ENCODE peak calls at places on chromosomes 5 and 9, in eight cellular contexts. One of them, this sample, is unnamed.

GRCh38 chr5:97563258-97563657 is 380.2 kb upstream of the RIOK2 start:
- DNase-seq in glutamatergic neuron: no peak
- DNase-seq in activated effector memory CD4-positive, alpha-beta T cell treated with anti-CD3 and anti-CD28 coated beads, Interleukin-2, amount 50 U/mL, for 16 hours: no peak
- DNase-seq in GM12891: no peak
- DNase-seq in stimulated activated CD4-positive, alpha-beta T cell treated with anti-CD3 and anti-CD28 coated beads, Interleukin-2, amount 100 ng/mL, for 48 hours: no peak
- DNase-seq in right cardiac atrium: no peak
- DNase-seq in frontal cortex: no peak
- DNase-seq in SK-N-SH: no peak
- DNase-seq in this sample: no peak

GRCh38 chr9:73131376-73131775 is 20.3 kb upstream of the ANXA1 start:
- DNase-seq in glutamatergic neuron: no peak
- DNase-seq in activated effector memory CD4-positive, alpha-beta T cell treated with anti-CD3 and anti-CD28 coated beads, Interleukin-2, amount 50 U/mL, for 16 hours: no peak
- DNase-seq in GM12891: no peak
- DNase-seq in stimulated activated CD4-positive, alpha-beta T cell treated with anti-CD3 and anti-CD28 coated beads, Interleukin-2, amount 100 ng/mL, for 48 hours: no peak
- DNase-seq in right cardiac atrium: no peak
- DNase-seq in frontal cortex: no peak
- DNase-seq in SK-N-SH: no peak
- DNase-seq in this sample: no peak

GRCh38 chr5:94402096-94402495 is 216.3 kb downstream of the KIAA0825 start:
- DNase-seq in glutamatergic neuron: no peak
- DNase-seq in activated effector memory CD4-positive, alpha-beta T cell treated with anti-CD3 and anti-CD28 coated beads, Interleukin-2, amount 50 U/mL, for 16 hours: no peak
- DNase-seq in GM12891: no peak
- DNase-seq in stimulated activated CD4-positive, alpha-beta T cell treated with anti-CD3 and anti-CD28 coated beads, Interleukin-2, amount 100 ng/mL, for 48 hours: no peak
- DNase-seq in right cardiac atrium: no peak
- DNase-seq in frontal cortex: no peak
- DNase-seq in SK-N-SH: no peak
- DNase-seq in this sample: no peak

GRCh38 chr5:132272341-132273210 is 15.1 kb downstream of the PDLIM4 start:
- DNase-seq in glutamatergic neuron: peak
- DNase-seq in activated effector memory CD4-positive, alpha-beta T cell treated with anti-CD3 and anti-CD28 coated beads, Interleukin-2, amount 50 U/mL, for 16 hours: peak
- DNase-seq in GM12891: peak
- DNase-seq in stimulated activated CD4-positive, alpha-beta T cell treated with anti-CD3 and anti-CD28 coated beads, Interleukin-2, amount 100 ng/mL, for 48 hours: peak
- DNase-seq in right cardiac atrium: peak
- DNase-seq in frontal cortex: peak
- DNase-seq in SK-N-SH: peak
- DNase-seq in this sample: peak

GRCh38 chr9:35598863-35599590 is 6.0 kb upstream of the TESK1 start:
- DNase-seq in glutamatergic neuron: no peak
- DNase-seq in activated effector memory CD4-positive, alpha-beta T cell treated with anti-CD3 and anti-CD28 coated beads, Interleukin-2, amount 50 U/mL, for 16 hours: no peak
- DNase-seq in GM12891: no peak
- DNase-seq in stimulated activated CD4-positive, alpha-beta T cell treated with anti-CD3 and anti-CD28 coated beads, Interleukin-2, amount 100 ng/mL, for 48 hours: no peak
- DNase-seq in right cardiac atrium: no peak
- DNase-seq in frontal cortex: no peak
- DNase-seq in SK-N-SH: no peak
- DNase-seq in this sample: no peak

GRCh38 chr5:12615141-12615820 is 711.0 kb upstream of the CTNND2 start:
- DNase-seq in glutamatergic neuron: no peak
- DNase-seq in activated effector memory CD4-positive, alpha-beta T cell treated with anti-CD3 and anti-CD28 coated beads, Interleukin-2, amount 50 U/mL, for 16 hours: no peak
- DNase-seq in GM12891: no peak
- DNase-seq in stimulated activated CD4-positive, alpha-beta T cell treated with anti-CD3 and anti-CD28 coated beads, Interleukin-2, amount 100 ng/mL, for 48 hours: no peak
- DNase-seq in right cardiac atrium: no peak
- DNase-seq in frontal cortex: no peak
- DNase-seq in SK-N-SH: no peak
- DNase-seq in this sample: no peak

GRCh38 chr5:95617057-95617456 is 2.8 kb upstream of the GPR150 start:
- DNase-seq in glutamatergic neuron: no peak
- DNase-seq in activated effector memory CD4-positive, alpha-beta T cell treated with anti-CD3 and anti-CD28 coated beads, Interleukin-2, amount 50 U/mL, for 16 hours: no peak
- DNase-seq in GM12891: no peak
- DNase-seq in stimulated activated CD4-positive, alpha-beta T cell treated with anti-CD3 and anti-CD28 coated beads, Interleukin-2, amount 100 ng/mL, for 48 hours: no peak
- DNase-seq in right cardiac atrium: no peak
- DNase-seq in frontal cortex: no peak
- DNase-seq in SK-N-SH: no peak
- DNase-seq in this sample: no peak

GRCh38 chr5:109689740-109690455 is at the start of gene MAN2A1:
- DNase-seq in glutamatergic neuron: peak
- DNase-seq in activated effector memory CD4-positive, alpha-beta T cell treated with anti-CD3 and anti-CD28 coated beads, Interleukin-2, amount 50 U/mL, for 16 hours: peak
- DNase-seq in GM12891: peak
- DNase-seq in stimulated activated CD4-positive, alpha-beta T cell treated with anti-CD3 and anti-CD28 coated beads, Interleukin-2, amount 100 ng/mL, for 48 hours: peak
- DNase-seq in right cardiac atrium: peak
- DNase-seq in frontal cortex: peak
- DNase-seq in SK-N-SH: peak
- DNase-seq in this sample: peak

GRCh38 chr5:139638090-139638735 is 9.9 kb upstream of the CXXC5 start:
- DNase-seq in glutamatergic neuron: peak
- DNase-seq in activated effector memory CD4-positive, alpha-beta T cell treated with anti-CD3 and anti-CD28 coated beads, Interleukin-2, amount 50 U/mL, for 16 hours: peak
- DNase-seq in GM12891: no peak
- DNase-seq in stimulated activated CD4-positive, alpha-beta T cell treated with anti-CD3 and anti-CD28 coated beads, Interleukin-2, amount 100 ng/mL, for 48 hours: no peak
- DNase-seq in right cardiac atrium: peak
- DNase-seq in frontal cortex: peak
- DNase-seq in SK-N-SH: peak
- DNase-seq in this sample: peak

GRCh38 chr5:168176251-168176650 is 115.2 kb upstream of the WWC1 start:
- DNase-seq in glutamatergic neuron: no peak
- DNase-seq in activated effector memory CD4-positive, alpha-beta T cell treated with anti-CD3 and anti-CD28 coated beads, Interleukin-2, amount 50 U/mL, for 16 hours: no peak
- DNase-seq in GM12891: no peak
- DNase-seq in stimulated activated CD4-positive, alpha-beta T cell treated with anti-CD3 and anti-CD28 coated beads, Interleukin-2, amount 100 ng/mL, for 48 hours: no peak
- DNase-seq in right cardiac atrium: no peak
- DNase-seq in frontal cortex: no peak
- DNase-seq in SK-N-SH: no peak
- DNase-seq in this sample: no peak

GRCh38 chr5:169450464-169450863 is 133.1 kb upstream of the SPDL1 start:
- DNase-seq in glutamatergic neuron: no peak
- DNase-seq in activated effector memory CD4-positive, alpha-beta T cell treated with anti-CD3 and anti-CD28 coated beads, Interleukin-2, amount 50 U/mL, for 16 hours: no peak
- DNase-seq in GM12891: no peak
- DNase-seq in stimulated activated CD4-positive, alpha-beta T cell treated with anti-CD3 and anti-CD28 coated beads, Interleukin-2, amount 100 ng/mL, for 48 hours: no peak
- DNase-seq in right cardiac atrium: peak
- DNase-seq in frontal cortex: no peak
- DNase-seq in SK-N-SH: no peak
- DNase-seq in this sample: no peak

GRCh38 chr5:3349704-3350565 is 245.7 kb upstream of the IRX1 start:
- DNase-seq in glutamatergic neuron: no peak
- DNase-seq in activated effector memory CD4-positive, alpha-beta T cell treated with anti-CD3 and anti-CD28 coated beads, Interleukin-2, amount 50 U/mL, for 16 hours: no peak
- DNase-seq in GM12891: no peak
- DNase-seq in stimulated activated CD4-positive, alpha-beta T cell treated with anti-CD3 and anti-CD28 coated beads, Interleukin-2, amount 100 ng/mL, for 48 hours: no peak
- DNase-seq in right cardiac atrium: no peak
- DNase-seq in frontal cortex: no peak
- DNase-seq in SK-N-SH: no peak
- DNase-seq in this sample: no peak

GRCh38 chr9:134502261-134503211 is 139.1 kb upstream of the COL5A1 start:
- DNase-seq in glutamatergic neuron: peak
- DNase-seq in activated effector memory CD4-positive, alpha-beta T cell treated with anti-CD3 and anti-CD28 coated beads, Interleukin-2, amount 50 U/mL, for 16 hours: no peak
- DNase-seq in GM12891: no peak
- DNase-seq in stimulated activated CD4-positive, alpha-beta T cell treated with anti-CD3 and anti-CD28 coated beads, Interleukin-2, amount 100 ng/mL, for 48 hours: no peak
- DNase-seq in right cardiac atrium: peak
- DNase-seq in frontal cortex: no peak
- DNase-seq in SK-N-SH: peak
- DNase-seq in this sample: peak

This sample was measured in Right ventricle myocardium superior.